ENCODE peak calls at places on chromosomes 2 and 18, in six cellular contexts. X is AG04450, G is tibial artery, E is lower lobe of right lung, R is heart left ventricle, O is ovary. L is an unnamed sample. For H3K27me3, the result is how much of the 10 kb centered on the place peaks cover.

GRCh38 chr18:28834889-28835288 is 658.0 kb upstream of the CDH2 start:
- DNase-seq in G (no peak), E (no peak), O (no peak), R (no peak), X (no peak), L (peak)

GRCh38 chr2:236089271-236090026 is 78.7 kb downstream of the GBX2 start:
- DNase-seq in E (no peak), G (no peak), X (no peak), R (no peak), O (no peak), L (no peak)

GRCh38 chr2:102803041-102803896 is 41.4 kb downstream of the TMEM182 start:
- DNase-seq in X (no peak), R (no peak), E (no peak), G (no peak), O (no peak), L (no peak)

GRCh38 chr18:23270999-23271680 is 135.9 kb downstream of the CABLES1 start:
- DNase-seq in X (no peak), O (no peak), R (no peak), G (no peak), E (no peak), L (no peak)

GRCh38 chr18:68642003-68642402 is 72.9 kb downstream of the TMX3 start:
- DNase-seq in E (no peak), X (no peak), R (no peak), G (no peak), O (no peak), L (no peak)

GRCh38 chr2:139230881-139231280 is 450.7 kb upstream of the NXPH2 start:
- DNase-seq in O (no peak), X (no peak), E (no peak), R (no peak), G (no peak), L (no peak)

GRCh38 chr2:138500592-138501426 is 761 bp upstream of the SPOPL start:
- DNase-seq in X (no peak), G (no peak), O (peak), E (no peak), R (no peak), L (no peak)

GRCh38 chr2:19736191-19736831 is 165.5 kb downstream of the TTC32 start:
- DNase-seq in O (no peak), E (no peak), R (no peak), X (no peak), G (no peak), L (no peak)

GRCh38 chr2:71891155-71891554 is 256.5 kb downstream of the CYP26B1 start:
- DNase-seq in G (no peak), E (no peak), R (no peak), O (no peak), X (no peak), L (no peak)

GRCh38 chr18:29154196-29154757 is 977.3 kb upstream of the CDH2 start:
- DNase-seq in X (no peak), R (no peak), E (no peak), O (no peak), G (no peak), L (peak)

GRCh38 chr2:2843969-2844548 is 513.0 kb upstream of the MYT1L start:
- DNase-seq in G (peak), R (no peak), O (no peak), X (no peak), E (no peak), L (no peak)

GRCh38 chr18:23217781-23218180 is 82.5 kb downstream of the CABLES1 start:
- DNase-seq in O (no peak), X (no peak), G (no peak), E (no peak), R (no peak), L (no peak)

GRCh38 chr2:33267745-33268144 is 208.7 kb upstream of the RASGRP3 start:
- DNase-seq in X (no peak), O (no peak), R (no peak), E (no peak), G (no peak), L (peak)

GRCh38 chr2:8574196-8575010 is 107.5 kb upstream of the ID2 start:
- DNase-seq in X (no peak), O (no peak), G (no peak), R (no peak), E (no peak), L (no peak)

GRCh38 chr18:24052053-24052452 is 37.5 kb downstream of the TTC39C start:
- DNase-seq in G (no peak), X (no peak), O (no peak), E (no peak), R (no peak), L (peak)

GRCh38 chr2:120218181-120218580 is 5.0 kb downstream of the TMEM185B start:
- DNase-seq in G (no peak), E (no peak), X (no peak), O (no peak), R (no peak), L (no peak)

GRCh38 chr2:142883526-142883925 is 6.1 kb downstream of the KYNU start:
- DNase-seq in E (no peak), X (no peak), G (no peak), O (no peak), R (no peak), L (no peak)

GRCh38 chr18:62877448-62878221 is 162.3 kb downstream of the PHLPP1 start:
- DNase-seq in E (no peak), R (no peak), O (no peak), X (no peak), G (no peak), L (peak)

GRCh38 chr2:102032368-102033027 is 40.7 kb downstream of the IL1R2 start:
- DNase-seq in R (no peak), G (no peak), O (no peak), E (no peak), X (no peak), L (no peak)

GRCh38 chr2:43636616-43637015 is 444 bp upstream of the PLEKHH2 start:
- DNase-seq in O (no peak), R (no peak), X (no peak), G (no peak), E (no peak), L (no peak)

GRCh38 chr2:43637030-43637803 is at the start of gene PLEKHH2:
- DNase-seq in G (peak), X (peak), E (peak), O (peak), R (peak), L (peak)

GRCh38 chr2:43634604-43635306 is 2.3 kb upstream of the PLEKHH2 start:
- DNase-seq in O (no peak), X (peak), G (no peak), E (no peak), R (no peak), L (peak)

DNA sequence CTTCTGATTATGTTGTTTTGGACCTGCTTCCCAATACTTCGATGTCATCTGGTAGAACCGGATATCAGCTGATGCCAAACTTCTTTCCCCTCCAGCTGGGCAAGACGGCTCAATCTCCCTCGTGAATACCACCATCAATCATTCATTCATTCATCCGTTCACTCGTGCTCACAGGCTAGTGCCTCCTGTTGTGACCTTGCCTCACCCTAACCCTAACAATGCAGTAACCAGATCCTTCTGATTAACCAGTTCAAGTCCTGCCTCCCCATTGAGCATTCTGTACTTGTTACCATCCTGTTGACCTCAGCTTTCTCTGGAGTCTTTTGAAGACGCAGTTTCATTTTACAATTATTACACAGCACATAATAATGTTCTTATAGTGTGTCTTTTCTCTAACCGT is 5.1 kb upstream of the PLEKHH2 start:
- DNase-seq in G (no peak), X (no peak), O (no peak), R (no peak), E (no peak), L (no peak)
- H3K27me3 ChIP-seq in G (under half), X (under half), O (under half), R (under half), E (under half), L (under half)

GRCh38 chr18:79788096-79789085 is 9.3 kb upstream of the KCNG2 start:
- DNase-seq in G (peak), O (no peak), E (peak), R (no peak), X (no peak), L (peak)
- H3K27me3 ChIP-seq in G (half or more), O (under half), E (half or more), R (under half), X (under half), L (under half)

GRCh38 chr2:117982376-117983033 is 31.4 kb downstream of the CCDC93 start:
- DNase-seq in E (no peak), X (no peak), O (no peak), G (no peak), R (no peak), L (no peak)

GRCh38 chr2:117981810-117982209 is 32.1 kb downstream of the CCDC93 start:
- DNase-seq in R (no peak), E (no peak), O (no peak), X (no peak), G (no peak), L (no peak)

GRCh38 chr2:117985092-117985491 is 28.8 kb downstream of the CCDC93 start:
- DNase-seq in O (no peak), G (no peak), R (no peak), X (no peak), E (no peak), L (no peak)

GRCh38 chr2:117983040-117983439 is 30.8 kb downstream of the CCDC93 start:
- DNase-seq in E (no peak), R (no peak), X (no peak), G (no peak), O (no peak), L (no peak)

GRCh38 chr2:117984208-117984607 is 29.7 kb downstream of the CCDC93 start:
- DNase-seq in X (no peak), G (no peak), O (no peak), R (no peak), E (no peak), L (no peak)
- H3K27me3 ChIP-seq in X (under half), G (under half), O (under half), R (under half), E (under half), L (under half)

DNA sequence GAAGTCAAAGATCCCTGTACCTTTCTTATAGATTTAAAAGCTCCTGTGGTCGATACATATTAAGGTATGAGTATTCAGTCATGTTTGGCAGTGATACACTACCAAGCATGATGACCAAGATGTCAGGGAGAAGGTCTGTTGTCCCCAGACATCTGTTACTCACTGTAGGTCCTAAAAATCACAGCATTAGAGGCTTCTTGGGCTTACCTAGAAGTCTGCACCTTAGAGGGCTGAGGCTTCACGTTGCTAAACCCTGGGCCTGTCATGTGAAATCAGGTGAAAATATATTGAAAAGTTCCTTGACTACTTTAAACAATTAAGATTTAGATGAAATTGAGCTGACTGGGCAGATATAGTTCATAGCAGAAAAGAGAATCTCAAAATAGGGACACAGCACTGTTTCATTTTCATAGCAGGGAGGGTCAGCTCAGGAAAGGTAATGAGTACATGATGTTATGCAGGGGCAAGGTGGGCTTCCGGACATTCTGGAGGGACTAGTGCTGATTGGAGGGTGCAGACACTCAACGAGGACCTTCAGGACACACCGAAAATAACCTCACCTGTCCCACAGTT is 78.7 kb downstream of the SPATS2L start:
- DNase-seq in X (no peak), E (no peak), R (no peak), G (no peak), O (no peak), L (no peak)
- H3K27me3 ChIP-seq in X (under half), E (under half), R (under half), G (under half), O (under half), L (under half)

GRCh38 chr2:44920751-44921150 is 20.8 kb upstream of the SIX3 start:
- DNase-seq in E (no peak), R (no peak), G (no peak), X (no peak), O (no peak), L (no peak)
- H3K27me3 ChIP-seq in E (half or more), R (half or more), G (half or more), X (under half), O (under half), L (under half)

GRCh38 chr2:222296911-222297599 is 1.7 kb downstream of the PAX3 start:
- DNase-seq in E (no peak), O (no peak), X (no peak), G (no peak), R (no peak), L (peak)

GRCh38 chr2:222298311-222299150 is at the start of gene PAX3:
- DNase-seq in R (no peak), G (no peak), X (no peak), E (no peak), O (no peak), L (no peak)

GRCh38 chr2:222297600-222297935 is 1.2 kb downstream of the PAX3 start:
- DNase-seq in O (no peak), R (no peak), X (no peak), G (no peak), E (no peak), L (no peak)

GRCh38 chr2:222296311-222296736 is 2.5 kb downstream of the PAX3 start:
- DNase-seq in G (no peak), O (no peak), X (no peak), E (no peak), R (no peak), L (peak)

GRCh38 chr2:222298000-222298310 is 843 bp downstream of the PAX3 start:
- DNase-seq in E (no peak), R (no peak), O (no peak), G (no peak), X (no peak), L (no peak)
- H3K27me3 ChIP-seq in E (half or more), R (half or more), O (under half), G (half or more), X (half or more), L (half or more)

GRCh38 chr2:184336688-184337087 is 261.6 kb upstream of the ZNF804A start:
- DNase-seq in E (no peak), X (no peak), R (no peak), O (no peak), G (no peak), L (peak)
- H3K27me3 ChIP-seq in E (under half), X (under half), R (under half), O (under half), G (under half), L (under half)

DNA sequence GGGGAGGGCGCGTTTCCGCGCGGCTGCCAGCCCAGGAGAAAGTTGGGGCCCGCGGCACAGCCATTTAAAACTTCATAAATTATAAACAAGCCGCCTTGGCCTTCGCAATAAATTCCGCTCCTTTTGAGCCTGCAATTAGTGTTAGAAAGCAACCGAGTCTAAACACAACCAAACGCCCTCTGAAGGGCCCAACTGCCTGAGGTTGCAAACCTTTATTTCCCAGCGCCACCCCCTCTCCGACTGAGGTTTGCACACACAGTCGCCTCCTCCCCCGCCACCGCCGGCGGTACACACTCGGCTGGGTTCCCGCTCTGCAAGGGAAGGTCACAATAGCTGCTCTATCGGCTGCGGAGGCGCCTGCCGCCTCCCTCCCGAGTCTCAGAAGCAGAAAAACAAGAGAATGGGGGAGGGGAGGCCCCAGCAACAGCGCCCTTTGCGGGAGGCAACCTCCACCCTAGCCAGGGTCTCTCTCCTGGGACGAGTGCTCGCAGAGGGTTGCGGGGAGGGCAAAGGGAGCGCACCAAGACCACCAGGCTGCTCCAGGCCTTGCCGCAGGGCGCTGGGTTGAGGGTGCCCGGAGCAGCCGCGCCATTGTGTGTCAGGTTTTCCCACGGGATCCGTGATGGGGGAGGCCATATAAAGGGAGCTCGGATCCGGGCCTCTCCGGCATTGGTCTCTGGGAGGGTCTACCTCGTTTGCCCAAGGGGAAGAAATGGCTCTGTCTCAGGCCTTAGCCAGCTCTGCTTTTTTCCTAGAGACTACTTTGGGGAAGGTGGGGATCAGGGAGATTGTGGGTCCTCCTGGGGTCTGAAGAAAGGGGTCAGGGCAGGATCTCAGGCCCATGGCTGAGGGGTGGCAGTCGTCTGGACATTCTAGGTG is 13.4 kb upstream of the HOXD1 start:
- DNase-seq in X (no peak), O (peak), E (no peak), R (no peak), G (no peak), L (no peak)
- H3K27me3 ChIP-seq in X (half or more), O (under half), E (half or more), R (half or more), G (half or more), L (half or more)

L was measured in fibroblast of lung.